ENCODE peak calls at places on chromosomes 3 and 15, in nine cellular contexts. Q is non-pigmented ciliary epithelial cell; O is LoVo; H is NCI-H526; D is NCI-H2081; W is renal cortical epithelial cell; U is naive thymus-derived CD4-positive, alpha-beta T cell; V is astrocyte of the spinal cord; I is KBM-7. J is an unnamed sample.

GRCh38 chr3:16391936-16392536 is 121.5 kb downstream of the RFTN1 start:
- DNase-seq in O (no peak), Q (no peak), H (no peak), W (no peak), U (no peak), D (no peak), I (no peak), V (no peak), J (no peak)

GRCh38 chr15:89299896-89300295 is 34.7 kb downstream of the POLG start:
- DNase-seq in I (no peak), W (peak), Q (peak), O (no peak), V (peak), U (no peak), D (peak), H (no peak), J (peak)

GRCh38 chr3:14506626-14507344 is 33.4 kb downstream of the GRIP2 start:
- DNase-seq in V (no peak), Q (no peak), U (no peak), D (no peak), O (no peak), H (no peak), W (no peak), I (no peak), J (no peak)

GRCh38 chr3:100400424-100400781 is 486 bp downstream of the TOMM70 start:
- DNase-seq in H (peak), I (peak), U (no peak), V (peak), O (no peak), D (no peak), W (no peak), Q (no peak), J (peak)

GRCh38 chr3:100150583-100150982 is 36.3 kb upstream of the FILIP1L start:
- DNase-seq in U (no peak), O (no peak), Q (no peak), D (no peak), V (no peak), W (no peak), H (no peak), I (no peak), J (no peak)

GRCh38 chr3:53324011-53324544 is 23.3 kb downstream of the DCP1A start:
- DNase-seq in H (no peak), W (no peak), D (no peak), O (no peak), U (no peak), V (no peak), I (no peak), Q (no peak), J (no peak)

GRCh38 chr3:89145995-89146394 is 38.6 kb downstream of the EPHA3 start:
- DNase-seq in W (peak), D (no peak), I (no peak), O (no peak), Q (peak), U (no peak), H (no peak), V (peak), J (peak)

GRCh38 chr15:57446393-57446792 is 70.1 kb downstream of the CGNL1 start:
- DNase-seq in Q (no peak), O (no peak), V (no peak), I (no peak), U (no peak), D (no peak), W (no peak), H (no peak), J (no peak)

GRCh38 chr15:31158858-31159569 is 57.5 kb upstream of the TRPM1 start:
- DNase-seq in H (peak), O (no peak), Q (no peak), V (no peak), D (no peak), U (no peak), W (no peak), I (no peak), J (no peak)

GRCh38 chr3:136074546-136074945 is 109.0 kb downstream of the PPP2R3A start:
- DNase-seq in W (peak), D (no peak), H (no peak), Q (no peak), O (no peak), I (no peak), V (peak), U (no peak), J (peak)

GRCh38 chr3:192130534-192131132 is 596.7 kb downstream of the FGF12 start:
- DNase-seq in D (peak), O (peak), I (peak), H (peak), Q (peak), W (peak), V (peak), U (no peak), J (peak)

GRCh38 chr3:103906808-103907207 is 1459.9 kb upstream of the ALCAM start:
- DNase-seq in U (no peak), V (no peak), D (no peak), O (no peak), Q (no peak), I (no peak), H (no peak), W (no peak), J (no peak)

GRCh38 chr3:43181202-43181910 is 75.5 kb upstream of the POMGNT2 start:
- DNase-seq in D (no peak), W (no peak), Q (no peak), V (no peak), I (peak), U (peak), H (no peak), O (peak), J (peak)

GRCh38 chr3:177106594-177106993 is 90.7 kb downstream of the TBL1XR1 start:
- DNase-seq in H (no peak), O (no peak), W (no peak), U (no peak), Q (no peak), D (no peak), V (no peak), I (no peak), J (no peak)

GRCh38 chr15:23387791-23388190 is 33.2 kb downstream of the GOLGA8S start:
- DNase-seq in Q (no peak), I (no peak), U (no peak), O (no peak), D (no peak), H (no peak), V (no peak), W (no peak), J (no peak)